ENCODE peak calls at places on chromosomes 4 and X, in four cellular contexts. L is K562, S is GM12878, T is HepG2. X is an unnamed sample.

GRCh38 chrX:20265726-20266681 is 705 bp downstream of the RPS6KA3 start:
- DNase-seq in L (peak; percentile 17), S (no peak), T (no peak), X (peak; percentile 22)

GRCh38 chr4:100041646-100042045 is 91.6 kb upstream of the H2AZ1 start:
- DNase-seq in L (no peak), S (no peak), T (no peak), X (no peak)

GRCh38 chrX:71166461-71166860 is 21.8 kb downstream of the NLGN3 start:
- DNase-seq in L (no peak), S (no peak), T (no peak), X (no peak)

GRCh38 chrX:45011131-45011530 is 138.1 kb downstream of the KDM6A start:
- DNase-seq in L (no peak), S (no peak), T (no peak), X (no peak)

GRCh38 chr4:102693266-102693850 is 67.4 kb downstream of the MANBA start:
- DNase-seq in L (no peak), S (no peak), T (no peak), X (no peak)

GRCh38 chrX:5236096-5236495 is 992.6 kb downstream of the NLGN4X start:
- DNase-seq in L (no peak), S (no peak), T (no peak), X (peak; percentile 14)

GRCh38 chr4:163776961-163777360 is 282.5 kb downstream of the TMA16 start:
- DNase-seq in L (no peak), S (no peak), T (no peak), X (no peak)

GRCh38 chr4:153383131-153383530 is 38.6 kb downstream of the MND1 start:
- DNase-seq in L (no peak), S (no peak), T (no peak), X (no peak)

GRCh38 chrX:21975827-21976226 is 35.3 kb downstream of the SMS start:
- DNase-seq in L (no peak), S (no peak), T (no peak), X (no peak)

GRCh38 chrX:149871940-149872339 is 9.0 kb upstream of the MAGEA8 start:
- DNase-seq in L (peak; percentile 59), S (peak; percentile 13), T (peak; percentile 10), X (peak; percentile 50)

GRCh38 chr4:156779774-156780173 is 191.8 kb downstream of the PDGFC start:
- DNase-seq in L (no peak), S (no peak), T (peak; percentile 86), X (no peak)

GRCh38 chr4:79241846-79242245 is 84.0 kb downstream of the NAA11 start:
- DNase-seq in L (no peak), S (no peak), T (no peak), X (peak; percentile 15)

GRCh38 chrX:134634691-134635090 is 23.6 kb downstream of the PLAC1 start:
- DNase-seq in L (no peak), S (no peak), T (no peak), X (no peak)

GRCh38 chrX:103254171-103254824 is 657 bp downstream of the TCEAL8 start:
- DNase-seq in L (peak; percentile 48), S (peak; percentile 3), T (peak; percentile 5), X (peak; percentile 43)

GRCh38 chr4:141899541-141899940 is 263.2 kb downstream of the IL15 start:
- DNase-seq in L (no peak), S (no peak), T (no peak), X (no peak)

GRCh38 chr4:16123356-16124084 is 39.7 kb upstream of the PROM1 start:
- DNase-seq in L (no peak), S (no peak), T (no peak), X (no peak)

GRCh38 chrX:120251471-120252011 is 929 bp downstream of the ZBTB33 start:
- DNase-seq in L (peak; percentile 61), S (no peak), T (peak; percentile 3), X (peak; percentile 31)

GRCh38 chr4:24763631-24764302 is 31.6 kb upstream of the SOD3 start:
- DNase-seq in L (no peak), S (no peak), T (no peak), X (no peak)

GRCh38 chr4:167234388-167234881 is at the start of gene SPOCK3:
- DNase-seq in L (no peak), S (no peak), T (no peak), X (peak; percentile 51)

GRCh38 chrX:21766101-21766500 is 8.2 kb upstream of the SMPX start:
- DNase-seq in L (no peak), S (no peak), T (no peak), X (no peak)

GRCh38 chrX:123756320-123756719 is 23.5 kb upstream of the THOC2 start:
- DNase-seq in L (no peak), S (no peak), T (no peak), X (no peak)

GRCh38 chr4:133598779-133599178 is 449.7 kb downstream of the PCDH10 start:
- DNase-seq in L (peak; percentile 12), S (no peak), T (no peak), X (no peak)

GRCh38 chr4:173076903-173077629 is 91.5 kb upstream of the GALNT7 start:
- DNase-seq in L (no peak), S (no peak), T (no peak), X (no peak)

GRCh38 chr4:147975902-147976301 is 244.0 kb downstream of the ARHGAP10 start:
- DNase-seq in L (no peak), S (no peak), T (no peak), X (no peak)

GRCh38 chr4:105280338-105280809 is 133.7 kb downstream of the TET2 start:
- DNase-seq in L (no peak), S (no peak), T (no peak), X (no peak)

GRCh38 chr4:2936773-2937145 is 26.4 kb downstream of the NOP14 start:
- DNase-seq in L (no peak), S (peak; percentile 53), T (no peak), X (no peak)

GRCh38 chrX:53266175-53266574 is 15.2 kb downstream of the IQSEC2 start:
- DNase-seq in L (no peak), S (no peak), T (no peak), X (no peak)

GRCh38 chr4:145171919-145172318 is 8.5 kb downstream of the OTUD4 start:
- DNase-seq in L (no peak), S (no peak), T (no peak), X (no peak)

GRCh38 chr4:42750091-42750490 is 93.2 kb upstream of the ATP8A1 start:
- DNase-seq in L (no peak), S (peak; percentile 3), T (no peak), X (no peak)

GRCh38 chr4:67087897-67088296 is 457.4 kb downstream of the CENPC start:
- DNase-seq in L (peak; percentile 11), S (no peak), T (peak; percentile 27), X (peak; percentile 14)

GRCh38 chrX:119734897-119735339 is 23.5 kb upstream of the SOWAHD start:
- DNase-seq in L (no peak), S (no peak), T (no peak), X (peak; percentile 6)

GRCh38 chr4:137075586-137075985 is 456.7 kb downstream of the PCDH18 start:
- DNase-seq in L (no peak), S (no peak), T (no peak), X (no peak)

GRCh38 chr4:2047031-2047660 is 12.0 kb upstream of the NAT8L start:
- DNase-seq in L (no peak), S (no peak), T (no peak), X (no peak)

GRCh38 chr4:145734576-145735329 is 54.8 kb downstream of the C4orf51 start:
- DNase-seq in L (no peak), S (peak; percentile 27), T (peak; percentile 36), X (no peak)

GRCh38 chr4:1448589-1449420 is 42.6 kb upstream of the NKX1-1 start:
- DNase-seq in L (no peak), S (no peak), T (no peak), X (no peak)

GRCh38 chr4:5706486-5707290 is 1.7 kb downstream of the EVC2 start:
- DNase-seq in L (no peak), S (no peak), T (no peak), X (no peak)

GRCh38 chr4:17033256-17034245 is 135.1 kb upstream of the LDB2 start:
- DNase-seq in L (no peak), S (no peak), T (no peak), X (no peak)

DNA sequence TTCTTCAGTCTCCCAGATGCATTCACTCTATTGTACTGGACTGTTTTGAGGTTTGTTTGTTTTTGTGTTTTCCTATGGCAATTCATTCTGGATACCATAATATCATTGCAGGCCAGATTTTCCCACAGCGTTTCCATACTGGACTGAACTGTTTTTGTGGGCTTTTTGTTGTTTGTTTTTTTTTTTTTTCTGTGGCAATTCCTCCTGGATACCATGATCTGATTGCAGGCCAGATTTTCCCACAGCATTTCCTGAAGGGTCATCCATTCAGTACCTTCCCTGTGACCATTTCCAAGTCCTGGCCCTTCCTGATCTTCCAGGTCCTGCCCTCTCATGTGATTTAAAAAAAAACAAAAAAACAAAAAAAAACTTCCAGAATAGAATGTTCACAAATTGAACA is 33.9 kb upstream of the FAM241A start:
- DNase-seq in L (no peak), S (no peak), T (no peak), X (no peak)
- TF ChIP-seq TARDBP in L (no peak), S (no peak), T (no peak), X (no peak)

GRCh38 chr4:80471701-80472100 is 136.2 kb downstream of the CFAP299 start:
- DNase-seq in L (no peak), S (no peak), T (no peak), X (peak; percentile 11)
- TF ChIP-seq BHLHE40 in L (no peak), S (no peak), T (no peak), X (no peak)

GRCh38 chr4:121030151-121030550 is 42.2 kb downstream of the NDNF start:
- DNase-seq in L (no peak), S (no peak), T (no peak), X (no peak)

GRCh38 chr4:121030711-121031110 is 41.6 kb downstream of the NDNF start:
- DNase-seq in L (no peak), S (no peak), T (no peak), X (no peak)

DNA sequence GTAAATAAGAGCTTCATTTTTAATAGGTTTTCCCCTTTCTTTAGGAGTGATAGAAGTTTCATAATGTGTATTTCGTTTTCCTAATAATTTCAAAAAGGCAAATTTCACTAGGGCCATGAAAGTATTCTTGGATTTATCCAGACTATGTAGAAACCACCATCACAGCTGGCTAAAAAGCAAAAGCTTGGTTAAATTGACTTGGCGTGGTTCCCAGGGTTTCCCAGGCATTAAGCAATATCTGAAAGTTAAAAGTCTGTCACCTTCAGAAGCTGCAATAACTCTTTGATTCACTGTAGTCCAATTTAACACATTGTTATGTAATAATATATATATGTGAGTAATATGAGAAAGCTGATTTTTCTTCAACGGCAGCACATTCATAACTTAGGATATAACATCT is 38.3 kb downstream of the NDNF start:
- DNase-seq in L (no peak), S (no peak), T (no peak), X (no peak)
- TF ChIP-seq FOXM1 in L (no peak), S (no peak), T (no peak), X (no peak)

GRCh38 chr4:7429601-7430078 is 5.1 kb downstream of the PSAPL1 start:
- DNase-seq in L (no peak), S (no peak), T (no peak), X (no peak)
- TF ChIP-seq TARDBP in L (no peak), S (no peak), T (no peak), X (no peak)

GRCh38 chrX:23901805-23902204 is 5.9 kb downstream of the APOO start:
- DNase-seq in L (peak; percentile 57), S (peak; percentile 60), T (peak; percentile 77), X (peak; percentile 42)
- TF ChIP-seq BHLHE40 in L (no peak), S (no peak), T (no peak), X (no peak)